ENCODE peak calls at places on chromosome 13, in six cellular contexts. L is fibroblast of mammary gland, S is lower lobe of right lung, Q is GM13977, A is psoas muscle, N is osteoblast. D is an unnamed sample.

GRCh38 chr13:18959996-18960395 is 221.6 kb downstream of the TUBA3C start:
- DNase-seq in L (no peak), S (no peak), Q (no peak), A (no peak), N (peak; percentile 45), D (no peak)

GRCh38 chr13:97434417-97435296 is 688 bp downstream of the RAP2A start:
- DNase-seq in L (peak; percentile 24), S (peak; percentile 64), Q (no peak), A (peak; percentile 69), N (peak; percentile 37), D (peak; percentile 11)

GRCh38 chr13:98880673-98881072 is 97.2 kb downstream of the DOCK9 start:
- DNase-seq in L (no peak), S (no peak), Q (no peak), A (no peak), N (no peak), D (no peak)

GRCh38 chr13:28373803-28374202 is 121.1 kb downstream of the FLT1 start:
- DNase-seq in L (no peak), S (no peak), Q (no peak), A (no peak), N (no peak), D (no peak)

GRCh38 chr13:73171926-73172325 is 113.1 kb downstream of the KLF5 start:
- DNase-seq in L (peak; percentile 12), S (no peak), Q (no peak), A (no peak), N (no peak), D (no peak)

GRCh38 chr13:37345869-37346268 is 240.4 kb upstream of the CSNK1A1L start:
- DNase-seq in L (no peak), S (no peak), Q (no peak), A (no peak), N (no peak), D (no peak)

GRCh38 chr13:106488075-106488474 is 47.4 kb downstream of the EFNB2 start:
- DNase-seq in L (no peak), S (no peak), Q (no peak), A (no peak), N (no peak), D (no peak)

GRCh38 chr13:107680115-107680514 is 535.2 kb downstream of the LIG4 start:
- DNase-seq in L (peak; percentile 1), S (no peak), Q (no peak), A (no peak), N (no peak), D (no peak)

GRCh38 chr13:39952244-39953233 is 297.1 kb downstream of the COG6 start:
- DNase-seq in L (peak; percentile 63), S (no peak), Q (no peak), A (no peak), N (no peak), D (no peak)

GRCh38 chr13:112968910-112969691 is at the start of gene MCF2L:
- DNase-seq in L (peak; percentile 37), S (peak; percentile 66), Q (peak; percentile 78), A (peak; percentile 53), N (peak; percentile 93), D (peak; percentile 47)

GRCh38 chr13:110290153-110290552 is 16.8 kb downstream of the COL4A1 start:
- DNase-seq in L (no peak), S (no peak), Q (no peak), A (no peak), N (no peak), D (no peak)

GRCh38 chr13:41075034-41075433 is 13.7 kb downstream of the WBP4 start:
- DNase-seq in L (peak; percentile 56), S (no peak), Q (peak; percentile 29), A (peak; percentile 37), N (peak; percentile 31), D (peak; percentile 35)

GRCh38 chr13:94351292-94352000 is 128.0 kb downstream of the DCT start:
- DNase-seq in L (peak; percentile 96), S (no peak), Q (no peak), A (no peak), N (peak; percentile 74), D (no peak)

GRCh38 chr13:28505543-28506135 is 10.7 kb upstream of the FLT1 start:
- DNase-seq in L (no peak), S (no peak), Q (no peak), A (no peak), N (no peak), D (no peak)

GRCh38 chr13:75302031-75302430 is 179.9 kb downstream of the TBC1D4 start:
- DNase-seq in L (peak; percentile 5), S (no peak), Q (no peak), A (no peak), N (no peak), D (no peak)

GRCh38 chr13:100610399-100611347 is 22.1 kb upstream of the GGACT start:
- DNase-seq in L (no peak), S (no peak), Q (no peak), A (no peak), N (no peak), D (peak; percentile 39)

GRCh38 chr13:113903912-113904311 is 40.0 kb upstream of the GAS6 start:
- DNase-seq in L (no peak), S (no peak), Q (no peak), A (no peak), N (no peak), D (no peak)

GRCh38 chr13:28161370-28161769 is 23.0 kb downstream of the PAN3 start:
- DNase-seq in L (peak; percentile 12), S (no peak), Q (no peak), A (no peak), N (no peak), D (no peak)

GRCh38 chr13:39326471-39326870 is 276.5 kb downstream of the LHFPL6 start:
- DNase-seq in L (peak; percentile 79), S (no peak), Q (no peak), A (no peak), N (no peak), D (no peak)

GRCh38 chr13:30803791-30804190 is 68.4 kb downstream of the ALOX5AP start:
- DNase-seq in L (no peak), S (no peak), Q (no peak), A (no peak), N (no peak), D (no peak)

GRCh38 chr13:43787998-43788397 is 1.2 kb upstream of the ENOX1 start:
- DNase-seq in L (peak; percentile 75), S (no peak), Q (peak; percentile 12), A (no peak), N (peak; percentile 61), D (peak; percentile 18)

GRCh38 chr13:44637581-44637980 is 61.5 kb upstream of the TSC22D1 start:
- DNase-seq in L (no peak), S (no peak), Q (no peak), A (no peak), N (no peak), D (no peak)

GRCh38 chr13:29483211-29483610 is 112.3 kb downstream of the SLC7A1 start:
- DNase-seq in L (no peak), S (no peak), Q (no peak), A (no peak), N (no peak), D (no peak)

GRCh38 chr13:97233499-97233898 is 11.4 kb downstream of the MBNL2 start:
- DNase-seq in L (no peak), S (no peak), Q (no peak), A (no peak), N (no peak), D (no peak)

GRCh38 chr13:37209621-37210020 is 104.2 kb upstream of the CSNK1A1L start:
- DNase-seq in L (peak; percentile 48), S (no peak), Q (no peak), A (no peak), N (peak; percentile 6), D (no peak)

GRCh38 chr13:38538412-38538811 is 148.5 kb upstream of the FREM2 start:
- DNase-seq in L (no peak), S (no peak), Q (no peak), A (no peak), N (no peak), D (no peak)

GRCh38 chr13:27106144-27106543 is 65.5 kb downstream of the USP12 start:
- DNase-seq in L (no peak), S (no peak), Q (no peak), A (no peak), N (no peak), D (no peak)

GRCh38 chr13:111253334-111253872 is 67.0 kb upstream of the TEX29 start:
- DNase-seq in L (peak; percentile 45), S (no peak), Q (no peak), A (no peak), N (peak; percentile 79), D (no peak)

GRCh38 chr13:41365636-41366035 is 54.6 kb downstream of the NAA16 start:
- DNase-seq in L (no peak), S (no peak), Q (no peak), A (no peak), N (no peak), D (no peak)

GRCh38 chr13:26985285-26985878 is 186.2 kb downstream of the USP12 start:
- DNase-seq in L (peak; percentile 84), S (no peak), Q (peak; percentile 77), A (no peak), N (peak; percentile 87), D (peak; percentile 70)

GRCh38 chr13:97328222-97328790 is 105.7 kb upstream of the RAP2A start:
- DNase-seq in L (peak; percentile 56), S (no peak), Q (no peak), A (peak; percentile 54), N (no peak), D (no peak)

GRCh38 chr13:42594577-42595571 is 20.9 kb downstream of the TNFSF11 start:
- DNase-seq in L (peak; percentile 96), S (no peak), Q (peak; percentile 69), A (no peak), N (no peak), D (peak; percentile 69)
- TF ChIP-seq CTCF in L (peak; percentile 83), S (peak; percentile 89), Q (peak; percentile 80), A (peak; percentile 82), N (peak; percentile 92), D (peak; percentile 77)

DNA sequence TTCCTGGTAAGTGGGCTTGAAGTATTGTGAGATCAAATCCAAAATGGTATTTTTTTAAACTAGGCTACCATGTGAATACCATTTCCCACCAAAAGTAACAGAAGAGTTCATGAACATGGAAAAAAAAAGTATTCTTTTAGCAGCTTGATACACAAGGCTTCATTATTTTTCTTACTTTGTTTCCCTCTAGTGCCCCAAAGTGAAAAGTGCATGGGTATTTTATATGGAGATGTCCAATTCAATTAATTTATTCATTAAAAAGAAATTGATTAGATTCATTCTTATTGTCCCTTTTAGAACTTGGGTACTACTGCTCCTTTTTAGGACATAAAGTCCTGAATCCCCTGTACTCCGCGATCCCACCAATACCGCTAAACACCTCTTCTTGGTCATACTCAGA is 28.6 kb upstream of the SCEL start:
- DNase-seq in L (peak; percentile 25), S (no peak), Q (no peak), A (no peak), N (no peak), D (no peak)
- TF ChIP-seq CTCF in L (peak; percentile 37), S (peak; percentile 22), Q (no peak), A (peak; percentile 30), N (peak; percentile 39), D (peak; percentile 18)

GRCh38 chr13:78660130-78660857 is 1.3 kb upstream of the OBI1 start:
- DNase-seq in L (peak; percentile 33), S (no peak), Q (no peak), A (peak; percentile 44), N (no peak), D (peak; percentile 23)
- TF ChIP-seq CTCF in L (no peak), S (no peak), Q (no peak), A (no peak), N (no peak), D (no peak)

DNA sequence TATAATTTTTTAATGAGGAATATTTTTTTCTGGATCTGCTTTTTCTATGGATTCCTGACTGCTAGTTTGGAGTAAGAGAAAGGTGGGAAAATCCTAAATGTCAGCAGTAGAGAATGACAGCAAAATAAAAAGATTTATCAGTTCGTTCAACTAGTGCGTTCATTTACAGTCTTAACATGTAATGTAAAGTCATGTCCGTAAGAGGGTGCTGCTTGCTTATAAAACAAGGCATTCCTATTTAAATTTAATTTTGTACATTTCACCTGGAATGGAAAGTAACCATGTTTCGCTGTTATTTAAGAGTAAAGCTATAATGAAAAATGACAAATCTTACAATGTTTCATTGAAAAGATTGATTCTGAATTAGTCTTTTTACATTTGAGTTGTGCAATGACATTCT is 76.6 kb downstream of the ZMYM2 start:
- DNase-seq in L (peak; percentile 15), S (no peak), Q (no peak), A (no peak), N (peak; percentile 3), D (no peak)
- TF ChIP-seq CTCF in L (no peak), S (no peak), Q (no peak), A (no peak), N (no peak), D (no peak)

D was measured in GM10248.